ENCODE peak calls at places on chromosome 13, in seven cellular contexts. Y is fibroblast of lung, D is EL, E is M059J, Q is non-pigmented ciliary epithelial cell, I is sigmoid colon, S is HTR-8/SVneo. T is an unnamed sample.

GRCh38 chr13:92224052-92224821 is 825.8 kb downstream of the GPC5 start:
- DNase-seq in D (no peak), I (no peak), Q (peak; percentile 79), E (peak; percentile 10), Y (peak; percentile 98), S (peak; percentile 31), T (peak; percentile 77)

GRCh38 chr13:31611214-31611613 is 128.1 kb upstream of the RXFP2 start:
- DNase-seq in E (no peak), S (no peak), I (no peak), Q (no peak), Y (no peak), D (no peak), T (no peak)

GRCh38 chr13:74444161-74444571 is 310.0 kb upstream of the KLF12 start:
- DNase-seq in D (peak; percentile 78), Y (no peak), I (no peak), E (peak; percentile 91), Q (no peak), S (no peak), T (no peak)

GRCh38 chr13:113723400-113724015 is 35.5 kb upstream of the TMEM255B start:
- DNase-seq in S (no peak), Q (no peak), E (no peak), Y (no peak), I (no peak), D (no peak), T (no peak)

GRCh38 chr13:20230913-20231838 is 943 bp downstream of the GJB6 start:
- DNase-seq in S (no peak), D (no peak), Y (no peak), E (no peak), I (no peak), Q (no peak), T (no peak)

GRCh38 chr13:105665284-105665683 is 870.2 kb downstream of the EFNB2 start:
- DNase-seq in Y (no peak), S (no peak), D (peak; percentile 65), I (no peak), Q (peak; percentile 58), E (peak; percentile 82), T (peak; percentile 21)

GRCh38 chr13:87208636-87209035 is 462.5 kb upstream of the SLITRK5 start:
- DNase-seq in Q (no peak), Y (no peak), S (no peak), I (no peak), E (no peak), D (no peak), T (no peak)

GRCh38 chr13:79901336-79901735 is 420.4 kb downstream of the NDFIP2 start:
- DNase-seq in D (peak; percentile 43), I (no peak), Y (peak; percentile 57), Q (peak; percentile 10), E (peak; percentile 40), S (peak; percentile 3), T (peak; percentile 56)

GRCh38 chr13:76677047-76677446 is 209.2 kb downstream of the KCTD12 start:
- DNase-seq in S (no peak), Q (peak; percentile 65), Y (peak; percentile 85), E (no peak), I (peak; percentile 74), D (no peak), T (peak; percentile 72)

GRCh38 chr13:97030705-97031452 is 36.6 kb upstream of the OXGR1 start:
- DNase-seq in E (peak; percentile 59), D (peak; percentile 46), Y (peak; percentile 76), S (peak; percentile 34), Q (peak; percentile 60), I (no peak), T (peak; percentile 67)

GRCh38 chr13:107069107-107069776 is 501.3 kb upstream of the ARGLU1 start:
- DNase-seq in Q (no peak), D (no peak), E (no peak), S (no peak), Y (peak; percentile 15), I (no peak), T (no peak)

GRCh38 chr13:34748078-34748477 is 194.0 kb upstream of the NBEA start:
- DNase-seq in E (peak; percentile 79), Q (no peak), I (no peak), D (no peak), S (no peak), Y (peak; percentile 79), T (no peak)

GRCh38 chr13:35818577-35819165 is 312.5 kb downstream of the DCLK1 start:
- DNase-seq in Y (peak; percentile 61), I (no peak), S (peak; percentile 17), D (peak; percentile 53), E (peak; percentile 43), Q (peak; percentile 14), T (no peak)

GRCh38 chr13:73168993-73169401 is 110.2 kb downstream of the KLF5 start:
- DNase-seq in Q (no peak), S (no peak), E (no peak), I (no peak), Y (no peak), D (peak; percentile 59), T (no peak)

GRCh38 chr13:42218576-42218975 is 53.4 kb upstream of the AKAP11 start:
- DNase-seq in D (no peak), I (no peak), E (no peak), S (no peak), Y (no peak), Q (no peak), T (no peak)

GRCh38 chr13:23986619-23987018 is 89.3 kb upstream of the C1QTNF9B start:
- DNase-seq in Q (peak; percentile 91), S (no peak), E (no peak), D (peak; percentile 74), Y (peak; percentile 90), I (no peak), T (peak; percentile 85)

GRCh38 chr13:31264146-31264545 is 64.4 kb downstream of the B3GLCT start:
- DNase-seq in I (no peak), E (no peak), Q (no peak), Y (no peak), S (no peak), D (peak; percentile 60), T (no peak)

GRCh38 chr13:82749551-82749950 is 1132.7 kb downstream of the SLITRK1 start:
- DNase-seq in D (peak; percentile 44), E (no peak), I (no peak), Q (no peak), S (no peak), Y (peak; percentile 50), T (no peak)

GRCh38 chr13:44044544-44045178 is 165.0 kb downstream of the LACC1 start:
- DNase-seq in S (no peak), Q (no peak), D (peak; percentile 6), E (peak; percentile 71), I (no peak), Y (no peak), T (no peak)

GRCh38 chr13:97018029-97018819 is 23.9 kb upstream of the OXGR1 start:
- DNase-seq in S (peak; percentile 17), D (peak; percentile 53), I (no peak), Y (peak; percentile 75), E (peak; percentile 52), Q (no peak), T (peak; percentile 83)

GRCh38 chr13:111267784-111268183 is 52.7 kb upstream of the TEX29 start:
- DNase-seq in S (no peak), E (no peak), D (no peak), I (no peak), Q (no peak), Y (peak; percentile 87), T (peak; percentile 25)

GRCh38 chr13:76764429-76764828 is 121.8 kb downstream of the KCTD12 start:
- DNase-seq in E (peak; percentile 1), Y (peak; percentile 47), D (no peak), I (peak; percentile 84), S (no peak), Q (no peak), T (peak; percentile 50)

GRCh38 chr13:50130686-50131051 is 115.4 kb downstream of the KCNRG start:
- DNase-seq in S (no peak), E (no peak), Q (peak; percentile 14), I (no peak), Y (peak; percentile 63), D (peak; percentile 50), T (peak; percentile 69)

GRCh38 chr13:23433171-23434153 is at the start of gene SACS:
- DNase-seq in Q (no peak), I (peak; percentile 67), Y (peak; percentile 39), E (peak; percentile 78), S (peak; percentile 28), D (peak; percentile 61), T (peak; percentile 72)

GRCh38 chr13:109770436-109770835 is 15.9 kb downstream of the IRS2 start:
- DNase-seq in Q (no peak), S (no peak), D (no peak), Y (no peak), I (no peak), E (no peak), T (no peak)

GRCh38 chr13:41621716-41622508 is 164.6 kb downstream of the RGCC start:
- DNase-seq in Q (no peak), Y (peak; percentile 31), E (no peak), I (no peak), D (no peak), S (no peak), T (peak; percentile 59)

GRCh38 chr13:71674776-71675352 is 192.1 kb downstream of the DACH1 start:
- DNase-seq in Y (no peak), I (no peak), D (no peak), S (no peak), E (no peak), Q (no peak), T (no peak)

GRCh38 chr13:48709213-48709612 is 55.5 kb downstream of the CYSLTR2 start:
- DNase-seq in Q (no peak), E (peak; percentile 41), D (no peak), S (no peak), Y (no peak), I (no peak), T (no peak)

GRCh38 chr13:111049791-111050538 is 65.1 kb upstream of the ARHGEF7 start:
- DNase-seq in E (no peak), Y (peak; percentile 50), D (peak; percentile 22), I (no peak), S (no peak), Q (no peak), T (peak; percentile 56)

GRCh38 chr13:33678906-33679657 is 138.9 kb upstream of the RFC3 start:
- DNase-seq in D (no peak), S (no peak), Y (peak; percentile 34), I (peak; percentile 72), E (peak; percentile 93), Q (peak; percentile 48), T (no peak)